ENCODE peak calls at places on chromosomes 6 and 20, in six cellular contexts. F is T47D; P is NAMALWA; E is ovary; O is AG04450; L is stimulated activated naive CD8-positive, alpha-beta T cell treated with anti-CD3 and anti-CD28 coated beads, Interleukin-15, amount 100 ng/mL, for 72 hours. D is an unnamed sample.

GRCh38 chr6:85044336-85044735 is 279.9 kb upstream of the TBX18 start:
- DNase-seq in P (no peak), O (no peak), F (no peak), E (no peak), L (no peak), D (no peak)

GRCh38 chr6:50143011-50143719 is 93.4 kb upstream of the DEFB112 start:
- DNase-seq in F (no peak), E (no peak), O (no peak), L (no peak), P (no peak), D (no peak)

GRCh38 chr20:17612287-17612974 is 42.6 kb downstream of the DSTN start:
- DNase-seq in E (no peak), P (no peak), L (peak; percentile 52), F (no peak), O (no peak), D (no peak)

GRCh38 chr6:142374090-142374783 is 72.4 kb downstream of the ADGRG6 start:
- DNase-seq in O (no peak), L (no peak), P (no peak), F (no peak), E (no peak), D (no peak)

GRCh38 chr6:148166339-148166949 is 176.2 kb upstream of the SASH1 start:
- DNase-seq in P (peak; percentile 63), L (no peak), E (no peak), F (peak; percentile 72), O (peak; percentile 33), D (peak; percentile 69)

GRCh38 chr6:145151624-145152023 is 583.7 kb downstream of the EPM2A start:
- DNase-seq in P (no peak), L (no peak), O (no peak), E (no peak), F (peak; percentile 74), D (no peak)

GRCh38 chr20:25532015-25532751 is 53.1 kb downstream of the NINL start:
- DNase-seq in F (no peak), P (no peak), L (no peak), O (no peak), E (no peak), D (no peak)

GRCh38 chr20:33255005-33255404 is 19.2 kb downstream of the BPIFA1 start:
- DNase-seq in O (no peak), L (no peak), P (no peak), F (no peak), E (no peak), D (no peak)

GRCh38 chr20:41173791-41174341 is 36.5 kb downstream of the PLCG1 start:
- DNase-seq in P (no peak), E (peak; percentile 25), F (no peak), O (no peak), L (peak; percentile 3), D (no peak)

GRCh38 chr6:42819803-42820508 is 38.1 kb downstream of the BICRAL start:
- DNase-seq in P (no peak), L (no peak), F (peak; percentile 25), E (no peak), O (no peak), D (peak; percentile 27)

GRCh38 chr6:20955751-20956150 is 421.5 kb downstream of the CDKAL1 start:
- DNase-seq in E (no peak), L (no peak), P (no peak), O (no peak), F (no peak), D (no peak)

GRCh38 chr20:5156670-5157448 is 30.1 kb downstream of the CDS2 start:
- DNase-seq in O (no peak), F (no peak), L (no peak), E (no peak), P (no peak), D (no peak)

GRCh38 chr6:95959291-95959690 is 56.5 kb upstream of the FUT9 start:
- DNase-seq in O (no peak), P (no peak), E (no peak), L (no peak), F (no peak), D (no peak)

GRCh38 chr6:165847407-165848098 is 184.5 kb upstream of the PDE10A start:
- DNase-seq in E (peak; percentile 82), L (no peak), P (no peak), F (no peak), O (no peak), D (no peak)

GRCh38 chr20:47354710-47355488 is 1.6 kb downstream of the ZMYND8 start:
- DNase-seq in E (no peak), L (peak; percentile 17), P (peak; percentile 55), O (no peak), F (no peak), D (peak; percentile 72)

GRCh38 chr6:97437087-97437486 is 154.1 kb upstream of the MMS22L start:
- DNase-seq in L (no peak), P (peak; percentile 49), F (peak; percentile 30), E (no peak), O (no peak), D (peak; percentile 45)

GRCh38 chr20:35145141-35145564 is 2.0 kb downstream of the EDEM2 start:
- DNase-seq in F (peak; percentile 88), L (no peak), O (peak; percentile 41), P (peak; percentile 90), E (peak; percentile 34), D (peak; percentile 83)

GRCh38 chr6:127946388-127946787 is 45.5 kb upstream of the THEMIS start:
- DNase-seq in P (no peak), O (no peak), F (no peak), E (no peak), L (no peak), D (no peak)

GRCh38 chr6:92545861-92546260 is 873.5 kb downstream of the EPHA7 start:
- DNase-seq in O (no peak), F (no peak), P (no peak), L (no peak), E (no peak), D (no peak)

GRCh38 chr6:46969206-46969605 is 47.5 kb upstream of the ADGRF5 start:
- DNase-seq in P (no peak), F (no peak), O (no peak), L (no peak), E (no peak), D (no peak)